ENCODE peak calls at places on chromosomes 4 and X, in seven cellular contexts. W is kidney epithelial cell, B is foreskin fibroblast, G is tibial nerve, P is mammary epithelial cell, H is NCI-H510A, F is PC-3. U is an unnamed sample.
A peak's percentile ranks its signal among the peaks of the same experiment; 100 is the strongest.

GRCh38 chr4:38565271-38566199 is 98.5 kb upstream of the KLF3 start:
- DNase-seq in H (peak; percentile 50), W (no peak), P (peak; percentile 87), F (peak; percentile 75), G (no peak), B (peak; percentile 2), U (no peak)

GRCh38 chr4:23039813-23040212 is 347.1 kb downstream of the GBA3 start:
- DNase-seq in H (no peak), W (peak; percentile 57), P (no peak), G (no peak), B (no peak), F (peak; percentile 43), U (no peak)

GRCh38 chr4:118888666-118889312 is at the start of gene SYNPO2:
- DNase-seq in B (peak; percentile 81), H (peak; percentile 9), W (peak; percentile 35), P (peak; percentile 78), F (peak; percentile 59), G (peak; percentile 79), U (peak; percentile 23)

GRCh38 chr4:78707268-78707667 is 68.9 kb upstream of the BMP2K start:
- DNase-seq in G (no peak), P (no peak), H (no peak), W (no peak), B (no peak), F (no peak), U (no peak)

GRCh38 chrX:46554942-46555341 is 9.7 kb upstream of the ZNF674 start:
- DNase-seq in B (no peak), P (no peak), H (no peak), F (peak; percentile 63), G (no peak), W (no peak), U (no peak)

GRCh38 chrX:9515973-9516538 is 51.2 kb downstream of the TBL1X start:
- DNase-seq in G (no peak), B (no peak), H (no peak), F (no peak), W (no peak), P (no peak), U (no peak)

GRCh38 chrX:37380920-37381319 is 31.8 kb downstream of the PRRG1 start:
- DNase-seq in P (peak; percentile 77), B (peak; percentile 44), F (peak; percentile 94), G (no peak), H (no peak), W (peak; percentile 63), U (no peak)

GRCh38 chrX:20427173-20427770 is 160.6 kb upstream of the RPS6KA3 start:
- DNase-seq in W (no peak), H (no peak), B (no peak), P (no peak), F (no peak), G (no peak), U (no peak)

GRCh38 chr4:23058113-23058512 is 365.4 kb downstream of the GBA3 start:
- DNase-seq in W (no peak), B (no peak), G (no peak), H (no peak), P (no peak), F (no peak), U (no peak)